ENCODE peak calls at places on chromosomes 13 and 19, in seven cellular contexts. K is pancreas, V is ascending aorta, Y is endothelial cell of umbilical vein, P is AG04450, E is suprapubic skin, L is tibial artery. N is an unnamed sample.
A peak's percentile ranks its signal among the peaks of the same experiment; 100 is the strongest.

GRCh38 chr19:3034194-3034844 is 5.2 kb upstream of the TLE2 start:
- DNase-seq in K (no peak), V (no peak), Y (no peak), P (peak; percentile 21), E (no peak), L (no peak), N (no peak)

GRCh38 chr13:21243045-21243842 is 66.8 kb downstream of the MRPL57 start:
- DNase-seq in K (no peak), V (no peak), Y (no peak), P (no peak), E (no peak), L (no peak), N (no peak)

GRCh38 chr13:90055121-90055520 is 1292.4 kb upstream of the MIR17HG start:
- DNase-seq in K (no peak), V (no peak), Y (no peak), P (no peak), E (no peak), L (no peak), N (no peak)

GRCh38 chr13:73465629-73465974 is 406.8 kb downstream of the KLF5 start:
- DNase-seq in K (no peak), V (no peak), Y (no peak), P (no peak), E (no peak), L (no peak), N (no peak)

GRCh38 chr13:73001971-73002370 is 56.8 kb upstream of the KLF5 start:
- DNase-seq in K (no peak), V (no peak), Y (no peak), P (no peak), E (no peak), L (no peak), N (no peak)

GRCh38 chr19:18259848-18260247 is 14.4 kb downstream of the IQCN start:
- DNase-seq in K (no peak), V (no peak), Y (no peak), P (no peak), E (no peak), L (no peak), N (no peak)

GRCh38 chr13:20869540-20869939 is 33.0 kb downstream of the XPO4 start:
- DNase-seq in K (no peak), V (no peak), Y (peak; percentile 30), P (no peak), E (no peak), L (no peak), N (no peak)

GRCh38 chr13:25329706-25330105 is 28.3 kb downstream of the NUP58 start:
- DNase-seq in K (no peak), V (no peak), Y (no peak), P (no peak), E (no peak), L (no peak), N (no peak)

GRCh38 chr19:48539503-48540096 is 12.4 kb upstream of the SULT2B1 start:
- DNase-seq in K (no peak), V (no peak), Y (peak; percentile 10), P (no peak), E (no peak), L (no peak), N (no peak)

GRCh38 chr19:11088508-11089253 is 582 bp upstream of the LDLR start:
- DNase-seq in K (no peak), V (peak; percentile 70), Y (no peak), P (no peak), E (peak; percentile 71), L (peak; percentile 58), N (no peak)

GRCh38 chr19:13298565-13299481 is 148.6 kb downstream of the IER2 start:
- DNase-seq in K (no peak), V (no peak), Y (no peak), P (no peak), E (no peak), L (no peak), N (no peak)

GRCh38 chr13:91278888-91279287 is 68.6 kb upstream of the MIR17HG start:
- DNase-seq in K (no peak), V (no peak), Y (no peak), P (no peak), E (no peak), L (no peak), N (no peak)

GRCh38 chr19:17473041-17473440 is 2.7 kb downstream of the SLC27A1 start:
- DNase-seq in K (no peak), V (no peak), Y (peak; percentile 64), P (peak; percentile 57), E (no peak), L (no peak), N (no peak)

GRCh38 chr19:48770223-48770622 is 14.9 kb downstream of the FGF21 start:
- DNase-seq in K (no peak), V (no peak), Y (no peak), P (no peak), E (no peak), L (no peak), N (no peak)

GRCh38 chr19:49335071-49335783 is at the start of gene CD37:
- DNase-seq in K (no peak), V (peak; percentile 63), Y (no peak), P (no peak), E (no peak), L (no peak), N (no peak)

GRCh38 chr19:51808333-51808986 is 13.5 kb downstream of the FPR3 start:
- DNase-seq in K (no peak), V (no peak), Y (peak; percentile 4), P (no peak), E (no peak), L (no peak), N (no peak)

GRCh38 chr13:113367020-113367560 is 3.2 kb upstream of the GRTP1 start:
- DNase-seq in K (no peak), V (peak; percentile 52), Y (no peak), P (no peak), E (no peak), L (no peak), N (no peak)

GRCh38 chr13:91346848-91347211 is 657 bp upstream of the MIR17HG start:
- DNase-seq in K (peak; percentile 11), V (no peak), Y (peak; percentile 39), P (no peak), E (no peak), L (no peak), N (no peak)

GRCh38 chr19:45924891-45925447 is 10.4 kb upstream of the NANOS2 start:
- DNase-seq in K (no peak), V (no peak), Y (no peak), P (no peak), E (no peak), L (no peak), N (no peak)

GRCh38 chr19:45931055-45931454 is 16.5 kb upstream of the NANOS2 start:
- DNase-seq in K (no peak), V (no peak), Y (no peak), P (no peak), E (no peak), L (no peak), N (no peak)

GRCh38 chr19:45922281-45922680 is 7.7 kb upstream of the NANOS2 start:
- DNase-seq in K (no peak), V (no peak), Y (no peak), P (no peak), E (no peak), L (no peak), N (no peak)

GRCh38 chr19:45929247-45929646 is 14.7 kb upstream of the NANOS2 start:
- DNase-seq in K (no peak), V (no peak), Y (no peak), P (no peak), E (no peak), L (no peak), N (no peak)

GRCh38 chr19:45927565-45928261 is 13.1 kb upstream of the NANOS2 start:
- DNase-seq in K (peak; percentile 90), V (peak; percentile 91), Y (peak; percentile 91), P (peak; percentile 60), E (peak; percentile 91), L (peak; percentile 91), N (peak; percentile 21)
- TF ChIP-seq CTCF in K (no peak), V (no peak), Y (no peak), P (no peak), E (no peak), L (no peak), N (no peak)

GRCh38 chr13:86892330-86892729 is 778.8 kb upstream of the SLITRK5 start:
- DNase-seq in K (no peak), V (no peak), Y (no peak), P (no peak), E (no peak), L (no peak), N (no peak)
- H3K27me3 ChIP-seq in K (no peaks in the 10 kb centered on the region), V (no peaks in the 10 kb centered on the region), Y (no peaks in the 10 kb centered on the region), P (no peaks in the 10 kb centered on the region), E (no peaks in the 10 kb centered on the region), L (no peaks in the 10 kb centered on the region), N (no peaks in the 10 kb centered on the region)

GRCh38 chr19:522726-523125 is 8.8 kb upstream of the CDC34 start:
- DNase-seq in K (no peak), V (no peak), Y (no peak), P (no peak), E (no peak), L (no peak), N (no peak)

GRCh38 chr19:518292-519231 is 11.3 kb downstream of the TPGS1 start:
- DNase-seq in K (no peak), V (no peak), Y (no peak), P (no peak), E (no peak), L (no peak), N (no peak)

GRCh38 chr19:516884-517424 is 9.7 kb downstream of the TPGS1 start:
- DNase-seq in K (no peak), V (no peak), Y (no peak), P (no peak), E (no peak), L (no peak), N (no peak)

GRCh38 chr19:517721-518136 is 10.4 kb downstream of the TPGS1 start:
- DNase-seq in K (no peak), V (no peak), Y (no peak), P (no peak), E (peak; percentile 67), L (no peak), N (no peak)

DNA sequence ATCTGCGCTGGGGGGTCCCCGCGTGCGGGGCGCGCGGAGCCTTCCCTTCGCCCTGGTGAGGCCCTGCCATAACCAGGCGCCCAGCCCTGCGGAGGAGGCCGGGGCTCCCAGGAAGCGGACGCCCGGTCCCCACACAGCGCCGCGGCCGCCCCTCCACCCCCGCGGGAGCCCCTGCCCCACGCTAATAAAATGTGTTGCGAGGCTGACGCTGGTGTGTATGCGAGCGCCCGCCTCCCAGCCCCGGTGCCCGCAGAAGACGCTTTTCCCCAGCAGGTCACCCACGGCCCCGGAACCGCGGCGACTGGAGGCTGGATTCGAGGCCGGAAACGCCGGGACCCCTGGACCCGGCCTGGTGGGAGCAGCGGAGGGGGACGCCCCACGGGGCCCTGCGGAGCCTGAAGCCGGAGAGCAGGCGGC is 12.1 kb upstream of the CDC34 start:
- DNase-seq in K (no peak), V (no peak), Y (no peak), P (no peak), E (no peak), L (no peak), N (no peak)
- H3K4me3 ChIP-seq in K (no peak overlapping the region), V (no peak overlapping the region), Y (no peak overlapping the region), P (no peak overlapping the region), E (no peak overlapping the region), L (no peak overlapping the region), N (no peak overlapping the region)

GRCh38 chr13:95536629-95537241 is 15.8 kb upstream of the CLDN10 start:
- DNase-seq in K (peak; percentile 73), V (no peak), Y (peak; percentile 62), P (no peak), E (no peak), L (no peak), N (no peak)
- TF ChIP-seq CTCF in K (no peak), V (peak; percentile 21), Y (no peak), P (peak; percentile 49), E (peak; percentile 13), L (peak; percentile 18), N (peak; percentile 60)